ENCODE peak calls at places on chromosome 22, in seven cellular contexts. H, I, T, S, W, D and V are unnamed samples.

GRCh38 chr22:48755332-48755949 is 1072.2 kb downstream of the BRD1 start:
- DNase-seq in D (no peak), T (no peak), W (no peak), H (no peak), S (peak), I (no peak), V (no peak)

GRCh38 chr22:38788417-38788816 is 5.5 kb downstream of the DNAL4 start:
- DNase-seq in W (peak), T (peak), S (no peak), H (peak), I (no peak), D (no peak), V (no peak)

GRCh38 chr22:27391092-27391770 is 410.3 kb downstream of the MN1 start:
- DNase-seq in D (peak), W (peak), H (no peak), T (peak), S (no peak), I (no peak), V (no peak)

GRCh38 chr22:49408102-49408836 is 419.4 kb downstream of the BRD1 start:
- DNase-seq in W (no peak), H (no peak), S (no peak), I (peak), T (no peak), D (no peak), V (no peak)

GRCh38 chr22:41947181-41948080 is 479 bp upstream of the CENPM start:
- DNase-seq in S (no peak), W (no peak), I (no peak), D (no peak), T (no peak), H (no peak), V (no peak)

GRCh38 chr22:37310815-37311595 is 28.7 kb downstream of the CYTH4 start:
- DNase-seq in T (peak), I (no peak), S (no peak), W (no peak), H (no peak), D (no peak), V (no peak)

GRCh38 chr22:46769706-46770105 is 7.3 kb downstream of the TBC1D22A start:
- DNase-seq in T (no peak), W (no peak), H (no peak), S (no peak), D (no peak), I (no peak), V (no peak)

GRCh38 chr22:50083462-50084081 is 1.7 kb downstream of the MLC1 start:
- DNase-seq in S (no peak), W (no peak), I (no peak), D (no peak), H (no peak), T (no peak), V (no peak)

GRCh38 chr22:27666272-27666997 is 135.1 kb downstream of the MN1 start:
- DNase-seq in W (no peak), I (no peak), H (no peak), S (no peak), D (no peak), T (no peak), V (no peak)

GRCh38 chr22:50089231-50090140 is at the start of gene MOV10L1:
- DNase-seq in I (peak), D (no peak), W (no peak), S (no peak), T (no peak), H (no peak), V (no peak)

GRCh38 chr22:23220485-23221350 is 40.4 kb downstream of the BCR start:
- DNase-seq in I (no peak), W (no peak), H (no peak), S (peak), D (no peak), T (peak), V (peak)

GRCh38 chr22:23044570-23044969 is 25.7 kb upstream of the GNAZ start:
- DNase-seq in W (no peak), D (no peak), S (no peak), T (no peak), I (no peak), H (no peak), V (no peak)

GRCh38 chr22:39498368-39498767 is 3.7 kb upstream of the MIEF1 start:
- DNase-seq in D (no peak), H (no peak), S (no peak), I (no peak), T (peak), W (no peak), V (no peak)

GRCh38 chr22:49269371-49269770 is 558.3 kb downstream of the BRD1 start:
- DNase-seq in W (no peak), I (peak), S (no peak), H (no peak), D (peak), T (no peak), V (no peak)

GRCh38 chr22:36936362-36937116 is 23.1 kb downstream of the CSF2RB start:
- DNase-seq in H (no peak), S (no peak), T (no peak), W (no peak), I (peak), D (no peak), V (no peak)

GRCh38 chr22:26673485-26673884 is 16.1 kb downstream of the MIAT start:
- DNase-seq in S (peak), W (no peak), D (no peak), T (no peak), H (peak), I (no peak), V (peak)

GRCh38 chr22:39439170-39439569 is 17.6 kb upstream of the MGAT3 start:
- DNase-seq in I (no peak), D (no peak), W (no peak), H (peak), T (no peak), S (no peak), V (no peak)

GRCh38 chr22:46639843-46640242 is 19.7 kb downstream of the GRAMD4 start:
- DNase-seq in D (no peak), T (no peak), H (no peak), I (no peak), W (no peak), S (no peak), V (no peak)

GRCh38 chr22:45230026-45230845 is 10.5 kb downstream of the KIAA0930 start:
- DNase-seq in I (no peak), D (no peak), W (no peak), H (no peak), S (no peak), T (no peak), V (no peak)

GRCh38 chr22:24434472-24435322 is 7.3 kb downstream of the ADORA2A start:
- DNase-seq in I (no peak), T (no peak), H (no peak), D (no peak), S (peak), W (peak), V (peak)

GRCh38 chr22:38129856-38130255 is 19.4 kb upstream of the BAIAP2L2 start:
- DNase-seq in W (no peak), D (no peak), H (no peak), T (no peak), I (no peak), S (no peak), V (no peak)

GRCh38 chr22:50250555-50251471 is at the start of gene HDAC10:
- DNase-seq in S (peak), D (peak), W (peak), I (peak), T (peak), H (peak), V (peak)

GRCh38 chr22:23215294-23216204 is 35.2 kb downstream of the BCR start:
- DNase-seq in W (no peak), H (peak), D (peak), I (no peak), S (no peak), T (no peak), V (no peak)

GRCh38 chr22:36587289-36588154 is 58.6 kb upstream of the EIF3D start:
- DNase-seq in S (no peak), T (no peak), W (no peak), H (peak), D (no peak), I (no peak), V (no peak)

GRCh38 chr22:33105501-33105911 is 47.3 kb upstream of the SYN3 start:
- DNase-seq in S (no peak), T (no peak), H (no peak), W (no peak), I (no peak), D (no peak), V (no peak)

GRCh38 chr22:39239561-39240423 is 5.0 kb downstream of the PDGFB start:
- DNase-seq in I (no peak), D (no peak), W (no peak), T (no peak), H (peak), S (no peak), V (peak)

GRCh38 chr22:20281891-20282290 is 13.8 kb upstream of the RTN4R start:
- DNase-seq in I (no peak), D (no peak), H (no peak), T (no peak), W (no peak), S (no peak), V (no peak)

GRCh38 chr22:46119729-46120419 is 30.5 kb upstream of the PPARA start:
- DNase-seq in T (no peak), W (no peak), I (no peak), D (no peak), H (no peak), S (no peak), V (no peak)

GRCh38 chr22:33440756-33441155 is 382.6 kb upstream of the SYN3 start:
- DNase-seq in T (no peak), D (no peak), H (no peak), S (no peak), W (peak), I (no peak), V (no peak)

GRCh38 chr22:32123657-32124056 is 35.4 kb downstream of the C22orf42 start:
- DNase-seq in S (no peak), W (no peak), D (peak), H (peak), I (peak), T (no peak), V (no peak)

GRCh38 chr22:36493690-36494110 is 12.3 kb upstream of the TXN2 start:
- DNase-seq in T (peak), S (no peak), D (no peak), W (peak), H (no peak), I (no peak), V (peak)

GRCh38 chr22:42617155-42617983 is 2.7 kb upstream of the POLDIP3 start:
- DNase-seq in S (no peak), D (no peak), T (no peak), I (peak), W (no peak), H (no peak), V (no peak)

GRCh38 chr22:37208401-37209139 is 3.7 kb downstream of the SSTR3 start:
- DNase-seq in W (no peak), S (no peak), T (no peak), I (no peak), H (no peak), D (no peak), V (no peak)

GRCh38 chr22:38038426-38038825 is 18.8 kb upstream of the PICK1 start:
- DNase-seq in S (no peak), D (no peak), I (no peak), T (no peak), W (no peak), H (no peak), V (no peak)

GRCh38 chr22:41687901-41688364 is 734 bp downstream of the SNU13 start:
- DNase-seq in D (peak), I (no peak), T (no peak), W (peak), S (no peak), H (peak), V (peak)

GRCh38 chr22:48511211-48511610 is 1316.5 kb downstream of the BRD1 start:
- DNase-seq in T (no peak), I (no peak), H (no peak), W (no peak), S (no peak), D (no peak), V (no peak)

GRCh38 chr22:48782817-48783511 is 1044.7 kb downstream of the BRD1 start:
- DNase-seq in I (peak), H (no peak), D (peak), W (no peak), T (no peak), S (peak), V (no peak)

GRCh38 chr22:46391486-46392136 is 56.1 kb downstream of the TRMU start:
- DNase-seq in W (no peak), S (no peak), I (no peak), H (no peak), T (no peak), D (no peak), V (no peak)

GRCh38 chr22:11605468-11605981 is 3922.5 kb upstream of the OR11H1 start:
- DNase-seq in W (no peak), H (no peak), S (no peak), D (no peak), T (no peak), I (no peak), V (no peak)

GRCh38 chr22:44425356-44425755 is 72.7 kb downstream of the RTL6 start:
- DNase-seq in T (no peak), S (no peak), I (no peak), W (no peak), H (no peak), D (peak), V (no peak)

GRCh38 chr22:30992565-30992964 is 23.5 kb downstream of the TUG1 start:
- DNase-seq in T (no peak), S (no peak), W (no peak), D (no peak), H (no peak), I (no peak), V (no peak)
- H3K27ac ChIP-seq in T (no peak), S (no peak), W (no peak), D (no peak), H (no peak), I (no peak), V (no peak)

GRCh38 chr22:19231986-19232385 is 53.5 kb upstream of the SLC25A1 start:
- DNase-seq in I (no peak), T (no peak), W (no peak), H (no peak), D (no peak), S (no peak), V (no peak)

GRCh38 chr22:19234126-19234896 is 55.8 kb upstream of the SLC25A1 start:
- DNase-seq in S (no peak), H (no peak), W (no peak), D (no peak), T (no peak), I (no peak), V (no peak)

GRCh38 chr22:19229600-19229999 is 51.1 kb upstream of the SLC25A1 start:
- DNase-seq in H (no peak), T (no peak), D (no peak), S (no peak), W (no peak), I (no peak), V (no peak)

GRCh38 chr22:19233189-19233661 is 54.7 kb upstream of the SLC25A1 start:
- DNase-seq in D (no peak), T (no peak), W (no peak), H (no peak), S (no peak), I (no peak), V (no peak)

GRCh38 chr22:19232620-19233019 is 54.1 kb upstream of the SLC25A1 start:
- DNase-seq in D (no peak), I (no peak), T (no peak), S (no peak), H (no peak), W (no peak), V (no peak)
- H3K27ac ChIP-seq in D (no peak), I (no peak), T (no peak), S (no peak), H (no peak), W (no peak), V (no peak)

GRCh38 chr22:40606306-40606705 is 30.2 kb downstream of the MRTFA start:
- DNase-seq in T (no peak), W (no peak), H (no peak), D (no peak), S (no peak), I (no peak), V (no peak)

GRCh38 chr22:40603088-40603605 is 33.4 kb downstream of the MRTFA start:
- DNase-seq in T (no peak), S (no peak), H (peak), D (no peak), I (no peak), W (no peak), V (no peak)

GRCh38 chr22:40609216-40609615 is 27.3 kb downstream of the MRTFA start:
- DNase-seq in T (no peak), H (no peak), I (no peak), D (no peak), S (no peak), W (no peak), V (no peak)

GRCh38 chr22:40607506-40607905 is 29.0 kb downstream of the MRTFA start:
- DNase-seq in D (no peak), I (no peak), S (no peak), W (no peak), H (no peak), T (no peak), V (no peak)

GRCh38 chr22:40605676-40606250 is 30.8 kb downstream of the MRTFA start:
- DNase-seq in H (no peak), I (no peak), D (no peak), W (no peak), T (no peak), S (no peak), V (no peak)
- H3K27ac ChIP-seq in H (no peak), I (no peak), D (no peak), W (peak), T (peak), S (no peak), V (peak)

DNA sequence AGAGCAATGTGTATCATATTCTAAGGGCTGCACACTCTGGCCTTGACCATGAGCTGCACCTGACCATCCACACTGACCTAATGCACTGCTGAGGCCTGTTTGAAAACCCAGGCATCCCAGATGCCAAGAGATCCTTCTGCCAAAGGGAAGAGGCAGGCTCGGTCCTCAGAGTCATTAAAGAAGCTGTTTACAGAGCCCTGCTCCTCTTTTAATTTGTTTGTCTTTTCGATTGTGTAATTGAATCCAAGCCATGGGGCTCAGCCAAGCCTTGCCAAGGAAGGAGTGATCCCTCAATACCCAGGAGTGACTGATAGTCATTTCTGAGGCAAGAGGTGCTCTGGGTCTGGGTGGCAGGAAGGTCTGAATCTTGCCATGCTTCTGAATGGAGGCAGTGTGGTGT is 94.5 kb upstream of the ISX start:
- DNase-seq in S (no peak), T (no peak), H (no peak), I (no peak), W (no peak), D (no peak), V (no peak)
- H3K27ac ChIP-seq in S (no peak), T (no peak), H (no peak), I (no peak), W (no peak), D (peak), V (no peak)

DNA sequence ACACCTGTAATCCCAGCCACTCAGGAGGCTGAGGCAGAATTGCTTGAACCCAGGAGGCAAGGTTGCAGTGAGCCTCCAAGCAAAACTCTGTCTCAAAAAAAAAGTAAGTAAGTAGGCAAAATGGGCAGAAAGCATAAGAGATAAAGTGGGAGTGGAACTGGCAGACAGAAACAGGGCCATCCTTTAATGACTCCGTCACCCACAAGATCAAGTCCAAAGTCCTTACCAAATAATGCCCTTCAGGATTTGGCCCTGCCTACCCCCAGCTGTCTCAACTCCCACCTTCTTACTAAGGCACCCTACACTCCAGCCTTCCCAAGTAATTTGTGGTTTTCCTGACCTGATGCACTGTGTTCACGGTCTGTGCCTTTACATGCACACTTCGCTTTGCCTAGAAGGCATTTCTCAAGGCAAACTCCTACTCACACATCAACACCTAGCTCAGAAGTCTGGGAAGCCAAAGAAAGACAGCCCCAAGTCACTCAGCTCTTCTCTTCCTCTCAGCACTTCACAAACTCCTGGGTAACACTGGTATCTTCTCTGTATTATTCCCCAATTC is 6.1 kb downstream of the MAPK1 start:
- DNase-seq in D (no peak), I (no peak), S (no peak), T (no peak), H (no peak), W (no peak), V (no peak)
- H3K27ac ChIP-seq in D (no peak), I (no peak), S (no peak), T (no peak), H (no peak), W (no peak), V (no peak)

GRCh38 chr22:28730146-28730545 is 11.5 kb downstream of the CHEK2 start:
- DNase-seq in T (no peak), W (no peak), H (no peak), I (no peak), D (no peak), S (no peak), V (no peak)
- H3K27ac ChIP-seq in T (no peak), W (no peak), H (no peak), I (no peak), D (no peak), S (no peak), V (no peak)

DNA sequence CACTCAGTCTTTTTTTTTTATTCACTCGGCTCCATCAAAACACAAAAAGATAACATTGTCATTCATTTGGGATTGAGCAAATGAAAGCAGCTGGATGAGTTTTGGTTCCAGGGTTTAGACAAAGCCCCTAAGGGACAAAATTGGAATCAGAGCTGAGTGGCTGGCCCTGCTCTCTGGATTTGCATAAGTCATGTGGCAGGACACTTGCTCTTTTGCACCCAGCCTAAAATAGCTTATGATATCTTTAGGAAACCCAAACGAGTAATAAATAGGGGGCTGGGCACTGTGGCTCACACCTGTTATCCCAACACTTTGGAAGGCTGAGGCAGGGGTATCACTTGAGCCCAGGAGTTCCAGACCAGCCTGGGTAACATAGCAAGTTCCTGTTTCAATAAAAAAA is 11.0 kb upstream of the TMEM121B start:
- DNase-seq in S (no peak), W (no peak), T (peak), D (no peak), I (no peak), H (no peak), V (no peak)
- H3K27ac ChIP-seq in S (no peak), W (no peak), T (peak), D (no peak), I (no peak), H (no peak), V (no peak)